ENCODE peak calls at places on chromosomes 6 and 20, in six cellular contexts. B, K, V, F, W and U are unnamed samples.

GRCh38 chr6:21393426-21394165 is 200.0 kb upstream of the SOX4 start:
- DNase-seq in B (no peak), K (no peak), V (no peak), F (no peak), W (no peak), U (no peak)

GRCh38 chr6:27892596-27893058 is 19.6 kb downstream of the OR2B2 start:
- DNase-seq in B (no peak), K (no peak), V (no peak), F (no peak), W (no peak), U (no peak)

GRCh38 chr6:106527979-106528378 is 101.3 kb downstream of the RTN4IP1 start:
- DNase-seq in B (no peak), K (no peak), V (no peak), F (peak; percentile 40), W (no peak), U (no peak)

GRCh38 chr6:81731814-81732213 is 20.7 kb downstream of the TENT5A start:
- DNase-seq in B (no peak), K (no peak), V (no peak), F (no peak), W (no peak), U (no peak)

GRCh38 chr6:10033223-10033829 is 381.5 kb downstream of the TFAP2A start:
- DNase-seq in B (no peak), K (no peak), V (no peak), F (peak; percentile 54), W (no peak), U (peak; percentile 71)

GRCh38 chr6:115838763-115839401 is 221.8 kb downstream of the FRK start:
- DNase-seq in B (no peak), K (no peak), V (no peak), F (peak; percentile 23), W (no peak), U (no peak)

GRCh38 chr20:17992847-17993508 is 24.2 kb downstream of the MGME1 start:
- DNase-seq in B (no peak), K (no peak), V (no peak), F (no peak), W (no peak), U (no peak)

GRCh38 chr20:47855799-47856198 is 70.5 kb upstream of the SULF2 start:
- DNase-seq in B (no peak), K (no peak), V (no peak), F (no peak), W (no peak), U (no peak)

GRCh38 chr6:8400663-8401062 is 34.7 kb downstream of the SLC35B3 start:
- DNase-seq in B (no peak), K (no peak), V (no peak), F (no peak), W (no peak), U (no peak)

GRCh38 chr6:46963626-46964025 is 41.9 kb upstream of the ADGRF5 start:
- DNase-seq in B (no peak), K (no peak), V (no peak), F (no peak), W (no peak), U (no peak)

GRCh38 chr6:73509851-73510250 is 11.0 kb downstream of the EEF1A1 start:
- DNase-seq in B (no peak), K (no peak), V (no peak), F (no peak), W (no peak), U (no peak)

GRCh38 chr6:167806061-167806700 is 20.5 kb upstream of the AFDN start:
- DNase-seq in B (no peak), K (no peak), V (no peak), F (no peak), W (no peak), U (no peak)

GRCh38 chr20:12594410-12595130 is 414.2 kb upstream of the SPTLC3 start:
- DNase-seq in B (no peak), K (no peak), V (no peak), F (peak; percentile 4), W (no peak), U (no peak)

GRCh38 chr6:158774734-158775449 is 44.3 kb downstream of the EZR start:
- DNase-seq in B (no peak), K (no peak), V (no peak), F (no peak), W (peak; percentile 2), U (no peak)

GRCh38 chr6:105091140-105091829 is 88.5 kb downstream of the POPDC3 start:
- DNase-seq in B (no peak), K (no peak), V (no peak), F (no peak), W (no peak), U (no peak)

GRCh38 chr6:148830614-148831013 is 83.8 kb downstream of the UST start:
- DNase-seq in B (no peak), K (no peak), V (no peak), F (no peak), W (no peak), U (no peak)

GRCh38 chr6:143757346-143757832 is 79.6 kb downstream of the PHACTR2 start:
- DNase-seq in B (no peak), K (no peak), V (no peak), F (no peak), W (no peak), U (no peak)

GRCh38 chr6:111709615-111710398 is 104.1 kb upstream of the TRAF3IP2 start:
- DNase-seq in B (peak; percentile 75), K (peak; percentile 48), V (peak; percentile 37), F (peak; percentile 77), W (peak; percentile 88), U (peak; percentile 47)

GRCh38 chr6:141963543-141964295 is 169.0 kb upstream of the GJE1 start:
- DNase-seq in B (no peak), K (no peak), V (no peak), F (no peak), W (no peak), U (no peak)

GRCh38 chr20:16556299-16556698 is 16.9 kb downstream of the KIF16B start:
- DNase-seq in B (no peak), K (no peak), V (no peak), F (no peak), W (no peak), U (no peak)

GRCh38 chr6:46015119-46015968 is at the start of gene CLIC5:
- DNase-seq in B (no peak), K (no peak), V (no peak), F (peak; percentile 8), W (no peak), U (peak; percentile 48)

GRCh38 chr6:56850618-56851017 is 104.3 kb upstream of the BEND6 start:
- DNase-seq in B (no peak), K (no peak), V (no peak), F (no peak), W (no peak), U (no peak)

GRCh38 chr6:40391851-40392595 is 195.1 kb downstream of the LRFN2 start:
- DNase-seq in B (no peak), K (no peak), V (no peak), F (no peak), W (no peak), U (no peak)

GRCh38 chr20:460707-461106 is 1.6 kb downstream of the TBC1D20 start:
- DNase-seq in B (no peak), K (no peak), V (no peak), F (peak; percentile 54), W (no peak), U (peak; percentile 68)

GRCh38 chr6:17709476-17709875 is 2.8 kb upstream of the NUP153 start:
- DNase-seq in B (no peak), K (no peak), V (no peak), F (no peak), W (no peak), U (no peak)

GRCh38 chr6:865846-866245 is 172.9 kb upstream of the EXOC2 start:
- DNase-seq in B (no peak), K (no peak), V (no peak), F (no peak), W (no peak), U (no peak)

GRCh38 chr20:32507998-32508774 is 76.9 kb downstream of the NOL4L start:
- DNase-seq in B (no peak), K (no peak), V (no peak), F (no peak), W (no peak), U (no peak)
- H3K4me3 ChIP-seq in B (no peak overlapping the region), K (no peak overlapping the region), V (no peak overlapping the region), F (no peak overlapping the region), W (no peak overlapping the region), U (no peak overlapping the region)

GRCh38 chr6:164982389-164982788 is 327.0 kb downstream of the C6orf118 start:
- DNase-seq in B (no peak), K (no peak), V (no peak), F (no peak), W (no peak), U (no peak)
- H3K9me3 ChIP-seq in B (no peaks in the 10 kb centered on the region), K (no peaks in the 10 kb centered on the region), V (no peaks in the 10 kb centered on the region), F (no peaks in the 10 kb centered on the region), W (no peaks in the 10 kb centered on the region), U (no peaks in the 10 kb centered on the region)

GRCh38 chr6:51854876-51855275 is 232.5 kb downstream of the PKHD1 start:
- DNase-seq in B (no peak), K (no peak), V (no peak), F (no peak), W (no peak), U (peak; percentile 51)
- H3K4me3 ChIP-seq in B (no peak overlapping the region), K (no peak overlapping the region), V (no peak overlapping the region), F (no peak overlapping the region), W (no peak overlapping the region), U (no peak overlapping the region)

GRCh38 chr20:59744756-59745155 is 140.4 kb downstream of the PHACTR3 start:
- DNase-seq in B (no peak), K (no peak), V (no peak), F (no peak), W (no peak), U (no peak)
- H3K9me3 ChIP-seq in B (no peaks in the 10 kb centered on the region), K (no peaks in the 10 kb centered on the region), V (no peaks in the 10 kb centered on the region), F (no peaks in the 10 kb centered on the region), W (no peaks in the 10 kb centered on the region), U (no peaks in the 10 kb centered on the region)

GRCh38 chr6:51902261-51902764 is 185.1 kb downstream of the PKHD1 start:
- DNase-seq in B (no peak), K (no peak), V (no peak), F (no peak), W (no peak), U (no peak)
- H3K4me3 ChIP-seq in B (no peak overlapping the region), K (no peak overlapping the region), V (no peak overlapping the region), F (no peak overlapping the region), W (no peak overlapping the region), U (no peak overlapping the region)

GRCh38 chr6:170150590-170150945 is 140.3 kb downstream of the DLL1 start:
- DNase-seq in B (no peak), K (no peak), V (no peak), F (no peak), W (no peak), U (no peak)
- H3K9me3 ChIP-seq in B (no peaks in the 10 kb centered on the region), K (no peaks in the 10 kb centered on the region), V (no peaks in the 10 kb centered on the region), F (no peaks in the 10 kb centered on the region), W (no peaks in the 10 kb centered on the region), U (no peaks in the 10 kb centered on the region)

GRCh38 chr6:137952247-137952646 is 85.2 kb downstream of the TNFAIP3 start:
- DNase-seq in B (no peak), K (no peak), V (no peak), F (no peak), W (no peak), U (no peak)
- H3K4me3 ChIP-seq in B (no peak overlapping the region), K (no peak overlapping the region), V (no peak overlapping the region), F (no peak overlapping the region), W (no peak overlapping the region), U (no peak overlapping the region)